ENCODE peak calls at places on chromosomes 2 and 18, in five cellular contexts. T is astrocyte, M is fibroblast of pulmonary artery, S is keratinocyte, I is IMR-90. Y is an unnamed sample.

GRCh38 chr2:229714080-229714735 is at the start of gene DNER:
- DNase-seq in T (no peak), M (no peak), S (no peak), I (no peak), Y (no peak)

GRCh38 chr18:74082476-74083070 is 65.1 kb downstream of the FBXO15 start:
- DNase-seq in T (peak), M (peak), S (no peak), I (peak), Y (peak)

GRCh38 chr2:105412584-105412983 is 13.7 kb upstream of the FHL2 start:
- DNase-seq in T (no peak), M (no peak), S (no peak), I (no peak), Y (no peak)

GRCh38 chr2:33022989-33023731 is 76.4 kb downstream of the LTBP1 start:
- DNase-seq in T (peak), M (peak), S (peak), I (peak), Y (peak)

GRCh38 chr18:13930964-13931363 is 15.6 kb upstream of the MC2R start:
- DNase-seq in T (no peak), M (no peak), S (no peak), I (no peak), Y (no peak)

GRCh38 chr2:231200805-231201474 is 2.5 kb downstream of the ARMC9 start:
- DNase-seq in T (peak), M (peak), S (peak), I (peak), Y (no peak)

GRCh38 chr2:9799729-9800632 is 43.3 kb upstream of the TAF1B start:
- DNase-seq in T (peak), M (peak), S (no peak), I (peak), Y (peak)

GRCh38 chr18:55073116-55073515 is 113.9 kb upstream of the CCDC68 start:
- DNase-seq in T (no peak), M (no peak), S (no peak), I (no peak), Y (peak)

GRCh38 chr2:144268036-144268678 is 251.8 kb downstream of the ZEB2 start:
- DNase-seq in T (no peak), M (peak), S (no peak), I (no peak), Y (no peak)

GRCh38 chr2:128290356-128290755 is 28.3 kb downstream of the HS6ST1 start:
- DNase-seq in T (peak), M (no peak), S (no peak), I (peak), Y (no peak)

GRCh38 chr2:240255165-240255491 is 114.7 kb upstream of the OTOS start:
- DNase-seq in T (no peak), M (no peak), S (no peak), I (no peak), Y (no peak)

GRCh38 chr2:240255811-240256703 is 115.6 kb upstream of the OTOS start:
- DNase-seq in T (peak), M (no peak), S (no peak), I (no peak), Y (no peak)

GRCh38 chr2:240258685-240259084 is 118.2 kb upstream of the OTOS start:
- DNase-seq in T (no peak), M (no peak), S (no peak), I (no peak), Y (no peak)

GRCh38 chr2:240257940-240258580 is 117.6 kb upstream of the OTOS start:
- DNase-seq in T (no peak), M (no peak), S (no peak), I (no peak), Y (no peak)

GRCh38 chr2:240256704-240257637 is 116.5 kb upstream of the OTOS start:
- DNase-seq in T (no peak), M (no peak), S (no peak), I (no peak), Y (no peak)
- TF ChIP-seq CTCF in T (no peak), M (no peak), S (no peak), I (no peak), Y (no peak)

GRCh38 chr2:236179653-236180500 is 11.7 kb upstream of the GBX2 start:
- DNase-seq in T (peak), M (peak), S (no peak), I (peak), Y (peak)
- H3K4me3 ChIP-seq in T (peak), M (peak), S (peak), I (peak), Y (peak)

GRCh38 chr18:8359481-8359880 is 249.8 kb upstream of the RAB12 start:
- DNase-seq in T (no peak), M (no peak), S (no peak), I (no peak), Y (no peak)

GRCh38 chr18:8358066-8358795 is 251.0 kb upstream of the RAB12 start:
- DNase-seq in T (no peak), M (no peak), S (no peak), I (no peak), Y (no peak)

GRCh38 chr18:8357320-8357719 is 251.9 kb upstream of the RAB12 start:
- DNase-seq in T (no peak), M (no peak), S (no peak), I (no peak), Y (no peak)

GRCh38 chr18:8361941-8362471 is 247.2 kb upstream of the RAB12 start:
- DNase-seq in T (no peak), M (no peak), S (no peak), I (no peak), Y (no peak)

GRCh38 chr18:8359076-8359475 is 250.2 kb upstream of the RAB12 start:
- DNase-seq in T (no peak), M (no peak), S (no peak), I (no peak), Y (no peak)
- TF ChIP-seq CTCF in T (no peak), M (no peak), S (no peak), I (no peak), Y (no peak)

GRCh38 chr2:118223487-118224136 is 135.3 kb downstream of the INSIG2 start:
- DNase-seq in T (no peak), M (no peak), S (no peak), I (no peak), Y (no peak)
- H3K4me3 ChIP-seq in T (peak), M (peak), S (peak), I (peak), Y (peak)

DNA sequence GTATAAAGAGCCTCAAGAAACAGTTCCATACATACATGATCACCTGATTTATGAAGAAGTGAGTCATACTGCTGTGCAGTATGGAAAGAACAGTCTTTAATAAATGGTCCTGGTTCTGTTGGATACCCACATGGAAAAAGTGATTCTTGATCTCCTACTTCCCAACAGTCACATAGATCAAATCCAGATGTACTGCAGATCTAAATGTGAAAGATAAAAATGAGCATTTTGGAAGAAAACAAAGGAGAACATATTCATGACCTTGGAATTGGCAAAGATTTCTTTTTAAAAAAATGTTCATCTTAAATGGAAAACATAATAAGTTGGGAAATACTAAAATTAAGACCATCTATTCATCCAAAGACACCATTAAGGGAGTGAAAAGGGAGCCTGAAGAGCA is 75.8 kb downstream of the CCDC148 start:
- DNase-seq in T (no peak), M (no peak), S (no peak), I (no peak), Y (no peak)
- TF ChIP-seq CTCF in T (no peak), M (no peak), S (no peak), I (no peak), Y (no peak)

GRCh38 chr2:218003265-218003950 is 613 bp upstream of the TNS1 start:
- DNase-seq in T (peak), M (peak), S (no peak), I (peak), Y (peak)
- H3K4me3 ChIP-seq in T (no peak), M (peak), S (no peak), I (no peak), Y (peak)

DNA sequence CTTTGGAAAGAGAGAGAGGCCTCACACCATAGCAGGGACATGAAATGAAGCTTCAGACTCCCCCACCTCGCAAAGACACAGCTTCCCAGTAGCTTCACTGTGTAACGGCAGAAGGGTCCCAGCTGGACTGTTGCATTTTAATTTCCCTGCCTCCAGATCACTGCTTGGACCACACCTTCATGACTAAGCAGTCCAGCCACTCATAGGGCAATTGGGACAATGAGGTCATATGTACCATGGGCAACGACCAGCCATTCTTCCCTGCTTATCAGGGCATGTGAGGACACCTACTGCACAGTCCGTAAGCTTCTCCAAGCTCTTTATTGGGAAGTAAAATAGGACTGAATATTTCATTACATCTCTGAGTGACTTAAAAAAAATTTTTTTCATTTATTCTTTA is 183.0 kb downstream of the MREG start:
- DNase-seq in T (peak), M (peak), S (no peak), I (peak), Y (peak)
- TF ChIP-seq CTCF in T (no peak), M (no peak), S (peak), I (peak), Y (no peak)

GRCh38 chr18:76406791-76407190 is 88.3 kb downstream of the ZNF516 start:
- DNase-seq in T (no peak), M (no peak), S (no peak), I (no peak), Y (no peak)
- H3K4me3 ChIP-seq in T (no peak), M (no peak), S (no peak), I (no peak), Y (no peak)

Y was measured in foreskin fibroblast.